ENCODE peak calls at places on chromosomes 1 and 21, in five cellular contexts. J is tibial artery, X is Caco-2, Q is Karpas-422, R is Peyer's patch. V is an unnamed sample.
A peak's percentile ranks its signal among the peaks of the same experiment; 100 is the strongest.

GRCh38 chr1:14500041-14500440 is 98.4 kb upstream of the KAZN start:
- DNase-seq in R (no peak), Q (no peak), X (no peak), J (no peak), V (no peak)

GRCh38 chr1:35223109-35223630 is 30.2 kb upstream of the SFPQ start:
- DNase-seq in Q (no peak), R (no peak), X (no peak), J (no peak), V (no peak)

GRCh38 chr1:7770939-7771672 is at the start of gene VAMP3:
- DNase-seq in R (peak; percentile 94), Q (peak; percentile 93), X (peak; percentile 89), J (peak; percentile 93), V (peak; percentile 81)

GRCh38 chr1:114094303-114094663 is 59.4 kb downstream of the SYT6 start:
- DNase-seq in Q (no peak), X (no peak), R (no peak), J (no peak), V (no peak)

GRCh38 chr21:15406791-15407190 is 323.0 kb upstream of the USP25 start:
- DNase-seq in Q (no peak), X (no peak), R (no peak), J (no peak), V (no peak)

GRCh38 chr1:23543707-23544443 is 12.8 kb upstream of the E2F2 start:
- DNase-seq in Q (no peak), J (no peak), X (no peak), R (no peak), V (no peak)

GRCh38 chr1:222750651-222751050 is 13.6 kb downstream of the FAM177B start:
- DNase-seq in J (no peak), X (no peak), R (no peak), Q (no peak), V (no peak)

GRCh38 chr1:157235307-157235706 is 97.1 kb upstream of the ETV3 start:
- DNase-seq in J (no peak), Q (no peak), R (no peak), X (no peak), V (no peak)

GRCh38 chr1:56513095-56513494 is 66.3 kb downstream of the PLPP3 start:
- DNase-seq in J (no peak), R (no peak), X (no peak), Q (no peak), V (no peak)

GRCh38 chr1:109161836-109162606 is 48.1 kb downstream of the ELAPOR1 start:
- DNase-seq in R (no peak), Q (no peak), J (peak; percentile 72), X (no peak), V (no peak)

GRCh38 chr1:47616036-47616435 is 178.2 kb downstream of the FOXD2 start:
- DNase-seq in Q (no peak), J (peak; percentile 27), X (no peak), R (no peak), V (no peak)

GRCh38 chr1:15620155-15620545 is 2.9 kb downstream of the DDI2 start:
- DNase-seq in J (no peak), X (no peak), Q (no peak), R (no peak), V (no peak)

GRCh38 chr1:228236744-228237143 is 28.9 kb downstream of the OBSCN start:
- DNase-seq in Q (peak; percentile 81), X (no peak), R (no peak), J (no peak), V (no peak)

GRCh38 chr21:21731626-21732025 is 733.4 kb downstream of the NCAM2 start:
- DNase-seq in R (no peak), J (no peak), X (no peak), Q (no peak), V (no peak)

GRCh38 chr1:198699167-198700015 is 60.6 kb downstream of the PTPRC start:
- DNase-seq in R (peak; percentile 65), Q (peak; percentile 65), X (peak; percentile 62), J (no peak), V (no peak)

DNA sequence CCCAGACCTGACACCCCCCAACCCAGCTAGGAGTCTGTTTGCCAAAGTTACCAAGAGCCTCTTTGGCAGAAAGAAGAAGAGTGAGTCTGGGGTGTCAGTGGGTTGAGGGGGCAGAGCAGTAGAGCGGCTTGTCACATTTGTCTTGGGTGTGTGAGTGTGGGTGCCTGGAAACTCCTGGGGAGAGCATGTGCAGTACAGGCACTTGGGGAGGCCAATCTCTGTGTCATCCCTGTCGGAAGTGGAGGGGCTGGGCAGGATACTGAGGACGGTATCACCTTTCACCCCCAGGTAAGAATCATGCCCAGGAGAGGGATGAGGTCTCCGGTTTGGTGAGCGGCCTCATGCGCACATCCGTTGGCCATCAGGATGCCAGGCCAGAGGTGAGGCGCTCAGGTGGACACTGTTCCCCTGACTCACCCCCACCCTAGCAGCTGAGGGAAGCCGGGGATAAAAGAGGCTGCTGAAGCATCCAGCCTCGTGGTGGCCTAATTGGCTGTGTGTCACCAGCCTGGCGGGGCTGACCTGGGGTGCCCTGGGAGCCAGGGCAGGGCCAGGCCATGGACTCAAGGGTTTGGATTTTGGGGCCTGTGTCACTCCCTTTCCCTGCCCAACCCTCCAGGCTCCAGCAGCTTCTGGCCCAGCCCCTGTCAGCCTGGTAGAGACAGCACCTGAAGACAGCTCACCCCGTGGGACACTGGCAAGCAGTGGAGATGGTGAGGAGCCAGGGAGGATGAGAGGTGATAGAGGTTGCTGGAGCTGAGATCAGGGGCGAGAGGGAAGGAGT is 3.3 kb downstream of the PLK3 start:
- DNase-seq in J (peak; percentile 62), R (peak; percentile 47), Q (no peak), X (no peak), V (peak; percentile 33)
- H3K9me3 ChIP-seq in J (no peaks in the 10 kb centered on the region), R (no peaks in the 10 kb centered on the region), Q (no peaks in the 10 kb centered on the region), X (no peaks in the 10 kb centered on the region), V (no peaks in the 10 kb centered on the region)

GRCh38 chr1:111732718-111733117 is 6.5 kb downstream of the INKA2 start:
- DNase-seq in R (no peak), Q (no peak), J (no peak), X (no peak), V (no peak)
- H3K4me1 ChIP-seq in R (peaks cover 28% of the 10 kb centered on the region), Q (peaks cover 13% of the 10 kb centered on the region), J (peaks cover 32% of the 10 kb centered on the region), X (peaks cover under 1% of the 10 kb centered on the region), V (peaks cover 16% of the 10 kb centered on the region)

DNA sequence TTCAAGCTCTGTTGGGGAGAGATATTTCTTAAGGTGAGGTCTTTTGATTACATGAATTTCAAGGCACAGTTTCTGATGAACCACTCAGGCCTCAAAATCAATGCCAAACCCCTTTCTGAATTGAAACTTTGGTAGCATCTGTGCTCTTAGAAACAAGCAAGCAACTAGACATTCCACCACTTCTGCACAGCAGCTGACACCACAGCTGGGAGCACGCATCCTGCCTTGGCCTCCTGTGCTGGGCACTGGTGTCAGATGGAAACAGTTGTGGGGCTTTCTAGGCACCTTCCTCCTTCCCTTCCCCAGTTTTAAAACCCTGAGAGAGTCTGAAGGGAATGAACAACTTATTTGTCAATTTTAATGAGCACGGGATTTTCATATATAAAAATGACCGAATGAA is 360.2 kb downstream of the ADGRL2 start:
- DNase-seq in X (no peak), R (no peak), Q (no peak), J (no peak), V (no peak)
- H3K9me3 ChIP-seq in X (no peaks in the 10 kb centered on the region), R (no peaks in the 10 kb centered on the region), Q (peaks cover 7% of the 10 kb centered on the region), J (no peaks in the 10 kb centered on the region), V (no peaks in the 10 kb centered on the region)

DNA sequence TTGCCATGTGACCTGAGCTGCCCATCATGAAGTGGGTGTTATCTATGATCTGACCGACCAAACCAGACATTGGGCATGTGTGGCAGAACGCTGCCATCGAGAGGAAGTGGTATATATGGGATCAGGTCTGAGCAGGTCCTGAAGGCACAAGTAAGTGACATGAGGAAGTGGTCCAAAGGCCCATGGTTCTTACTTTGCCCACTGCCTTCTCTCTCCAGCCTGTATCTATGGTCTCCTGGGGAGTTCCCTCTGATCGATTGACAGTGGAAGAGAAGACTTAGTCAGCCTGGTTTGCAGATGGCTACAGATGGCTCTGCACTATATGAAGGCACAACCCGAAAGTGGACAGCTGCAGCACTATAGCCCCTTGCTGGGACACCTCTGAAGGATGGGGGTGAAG is 7.9 kb downstream of the SPSB1 start:
- DNase-seq in R (no peak), X (no peak), Q (no peak), J (no peak), V (no peak)
- H3K4me1 ChIP-seq in R (peaks cover 60% of the 10 kb centered on the region), X (peaks cover 38% of the 10 kb centered on the region), Q (peaks cover 3% of the 10 kb centered on the region), J (peaks cover 89% of the 10 kb centered on the region), V (peaks cover 21% of the 10 kb centered on the region)

V was measured in ovary.